ENCODE peak calls at places on chromosomes 12 and 14, in four cellular contexts. W is lower leg skin; O is NCI-H2029; J is stimulated activated naive CD8-positive, alpha-beta T cell treated with anti-CD3 and anti-CD28 coated beads, Interleukin-15, Interleukin-2, amounts not matched to agents 100 U/mL and 50 U/mL, for 24 hours. M is an unnamed sample.

GRCh38 chr12:114445401-114446323 is 39.7 kb upstream of the TBX5 start:
- DNase-seq in W (no peak), O (no peak), J (no peak), M (no peak)

GRCh38 chr12:1501001-1501400 is 93.4 kb downstream of the FBXL14 start:
- DNase-seq in W (no peak), O (no peak), J (no peak), M (no peak)

GRCh38 chr14:89221109-89221508 is 195.9 kb downstream of the FOXN3 start:
- DNase-seq in W (no peak), J (no peak), O (peak; percentile 65), M (no peak)

GRCh38 chr14:72876710-72877063 is 17.2 kb downstream of the DPF3 start:
- DNase-seq in J (no peak), O (no peak), W (no peak), M (no peak)

GRCh38 chr12:43812042-43812441 is 5.9 kb upstream of the TWF1 start:
- DNase-seq in O (no peak), W (no peak), J (no peak), M (no peak)

GRCh38 chr12:47308672-47309071 is 228.9 kb upstream of the AMIGO2 start:
- DNase-seq in O (no peak), W (no peak), J (no peak), M (no peak)

GRCh38 chr12:25313591-25313990 is 62.9 kb upstream of the KRAS start:
- DNase-seq in W (no peak), J (no peak), O (no peak), M (no peak)

GRCh38 chr12:5944688-5945070 is 380 bp downstream of the ANO2 start:
- DNase-seq in J (no peak), O (no peak), W (no peak), M (no peak)

GRCh38 chr14:95317817-95318343 is 1.8 kb downstream of the CLMN start:
- DNase-seq in J (no peak), W (no peak), O (no peak), M (no peak)

GRCh38 chr12:7206691-7207090 is 17.2 kb downstream of the PEX5 start:
- DNase-seq in W (no peak), J (no peak), O (no peak), M (no peak)

GRCh38 chr12:17992002-17992656 is 97.9 kb downstream of the RERGL start:
- DNase-seq in J (peak; percentile 14), O (peak; percentile 0), W (no peak), M (peak; percentile 27)

GRCh38 chr12:16435875-16436554 is 88.6 kb downstream of the MGST1 start:
- DNase-seq in J (no peak), O (no peak), W (no peak), M (no peak)

GRCh38 chr12:9868271-9868815 is 811 bp downstream of the CLEC2B start:
- DNase-seq in J (no peak), O (no peak), W (no peak), M (no peak)

GRCh38 chr12:92718483-92718985 is 15.7 kb downstream of the PLEKHG7 start:
- DNase-seq in J (no peak), W (no peak), O (no peak), M (no peak)

GRCh38 chr12:68342966-68343365 is 10.8 kb upstream of the MDM1 start:
- DNase-seq in J (no peak), W (no peak), O (peak; percentile 52), M (no peak)

GRCh38 chr12:70520847-70521246 is 116.4 kb downstream of the PTPRB start:
- DNase-seq in W (no peak), O (no peak), J (no peak), M (no peak)

GRCh38 chr14:99234982-99235491 is 37.0 kb downstream of the BCL11B start:
- DNase-seq in J (peak; percentile 83), O (no peak), W (no peak), M (no peak)

GRCh38 chr12:7110661-7111060 is 1.6 kb upstream of the C1RL start:
- DNase-seq in O (no peak), J (no peak), W (no peak), M (no peak)

GRCh38 chr12:55847033-55847432 is 4.3 kb upstream of the MMP19 start:
- DNase-seq in O (no peak), J (peak; percentile 58), W (no peak), M (no peak)

GRCh38 chr14:28652782-28653181 is 113.8 kb upstream of the FOXG1 start:
- DNase-seq in J (no peak), W (no peak), O (no peak), M (no peak)